ENCODE peak calls at places on chromosomes 3 and 15, in six cellular contexts. V is activated CD8-positive, alpha-beta memory T cell treated with anti-CD3 and anti-CD28 coated beads, Interleukin-2, amount 50 U/mL, for 48 hours; P is EL; Y is stimulated activated CD8-positive, alpha-beta memory T cell treated with anti-CD3 and anti-CD28 coated beads, Interleukin-15, amount 100 ng/mL, for 24 hours; J is HTR-8/SVneo; W is vagina. H is an unnamed sample.

GRCh38 chr15:87032291-87032690 is 952.6 kb downstream of the AGBL1 start:
- DNase-seq in Y (no peak), J (no peak), V (no peak), P (peak; percentile 72), W (no peak), H (no peak)

GRCh38 chr3:64266065-64266874 is 41.0 kb upstream of the PRICKLE2 start:
- DNase-seq in Y (no peak), W (no peak), V (no peak), J (peak; percentile 44), P (peak; percentile 91), H (no peak)

GRCh38 chr15:69014454-69014853 is at the start of gene NOX5:
- DNase-seq in W (no peak), Y (no peak), V (no peak), J (peak; percentile 25), P (peak; percentile 94), H (no peak)

GRCh38 chr3:129195731-129196256 is 12.1 kb upstream of the CNBP start:
- DNase-seq in W (no peak), J (peak; percentile 60), V (no peak), P (peak; percentile 94), Y (no peak), H (no peak)

GRCh38 chr3:61807865-61808276 is 246.5 kb downstream of the PTPRG start:
- DNase-seq in W (no peak), V (no peak), P (no peak), Y (no peak), J (no peak), H (no peak)

GRCh38 chr15:50840520-50840919 is 68.0 kb upstream of the AP4E1 start:
- DNase-seq in J (no peak), Y (no peak), V (no peak), P (no peak), W (no peak), H (no peak)

GRCh38 chr3:63478962-63479660 is 173.4 kb upstream of the SNTN start:
- DNase-seq in P (no peak), W (no peak), J (no peak), Y (no peak), V (no peak), H (no peak)

GRCh38 chr3:194971009-194971408 is 285.3 kb downstream of the FAM43A start:
- DNase-seq in P (no peak), W (peak; percentile 43), V (no peak), J (no peak), Y (no peak), H (no peak)

GRCh38 chr3:186653984-186654383 is 11.8 kb upstream of the HRG start:
- DNase-seq in Y (no peak), W (no peak), P (no peak), V (no peak), J (no peak), H (no peak)

GRCh38 chr3:194760740-194761139 is 75.1 kb downstream of the FAM43A start:
- DNase-seq in V (no peak), W (no peak), Y (no peak), J (no peak), P (no peak), H (no peak)

GRCh38 chr3:194167873-194168272 is 31.9 kb downstream of the HES1 start:
- DNase-seq in J (no peak), P (no peak), W (no peak), V (no peak), Y (no peak), H (no peak)

GRCh38 chr3:120450261-120450913 is 405 bp downstream of the FSTL1 start:
- DNase-seq in V (peak; percentile 59), J (no peak), P (peak; percentile 38), W (no peak), Y (no peak), H (peak; percentile 16)

GRCh38 chr3:45575491-45575923 is 19.0 kb upstream of the LIMD1 start:
- DNase-seq in V (no peak), J (no peak), Y (no peak), W (no peak), P (peak; percentile 68), H (no peak)

GRCh38 chr3:172071780-172072179 is 32.4 kb downstream of the FNDC3B start:
- DNase-seq in W (no peak), J (no peak), Y (no peak), P (no peak), V (no peak), H (no peak)

GRCh38 chr3:26106119-26106690 is 316.3 kb downstream of the OXSM start:
- DNase-seq in W (no peak), Y (no peak), P (no peak), J (no peak), V (no peak), H (no peak)

GRCh38 chr3:13483988-13484695 is 4.0 kb downstream of the HDAC11 start:
- DNase-seq in W (no peak), V (no peak), Y (no peak), P (no peak), J (no peak), H (no peak)

GRCh38 chr15:83282859-83283812 is 1.3 kb downstream of the BNC1 start:
- DNase-seq in J (peak; percentile 28), Y (no peak), W (no peak), P (peak; percentile 51), V (peak; percentile 53), H (peak; percentile 7)

GRCh38 chr3:45137656-45138181 is 8.5 kb downstream of the CDCP1 start:
- DNase-seq in V (no peak), J (no peak), P (no peak), Y (no peak), W (no peak), H (no peak)

GRCh38 chr15:75171408-75171807 is 30.3 kb upstream of the C15orf39 start:
- DNase-seq in W (no peak), Y (no peak), J (no peak), P (peak; percentile 79), V (no peak), H (peak; percentile 68)

GRCh38 chr3:13204177-13204581 is 130.9 kb upstream of the IQSEC1 start:
- DNase-seq in V (no peak), P (no peak), W (no peak), Y (no peak), J (no peak), H (no peak)

GRCh38 chr3:100040446-100040845 is 73.9 kb downstream of the FILIP1L start:
- DNase-seq in P (peak; percentile 50), W (no peak), J (no peak), Y (no peak), V (no peak), H (no peak)

GRCh38 chr3:171347017-171347979 is 112.9 kb downstream of the TNIK start:
- DNase-seq in J (no peak), Y (no peak), W (no peak), P (peak; percentile 24), V (no peak), H (no peak)

GRCh38 chr3:13031621-13032020 is 41.6 kb downstream of the IQSEC1 start:
- DNase-seq in J (no peak), P (no peak), W (no peak), V (no peak), Y (no peak), H (no peak)

GRCh38 chr3:22542311-22542710 is 660.8 kb upstream of the UBE2E2 start:
- DNase-seq in Y (no peak), P (peak; percentile 20), V (no peak), W (no peak), J (peak; percentile 10), H (no peak)

GRCh38 chr15:95972136-95972553 is 358.4 kb upstream of the NR2F2 start:
- DNase-seq in J (no peak), W (no peak), P (peak; percentile 61), Y (no peak), V (no peak), H (no peak)

GRCh38 chr3:43759297-43759782 is 68.6 kb downstream of the ABHD5 start:
- DNase-seq in J (peak; percentile 58), P (peak; percentile 95), W (no peak), Y (no peak), V (no peak), H (no peak)